ENCODE peak calls at places on chromosomes 6 and 20, in eight cellular contexts. One of them, this sample, is unnamed.
A peak's percentile ranks its signal among the peaks of the same experiment; 100 is the strongest.

GRCh38 chr6:145749632-145750031 is 14.3 kb upstream of the EPM2A start:
- DNase-seq in mammary epithelial cell: peak; percentile 64
- DNase-seq in CD8-positive, alpha-beta T cell: no peak
- DNase-seq in HCT116: no peak
- DNase-seq in aorta: no peak
- DNase-seq in astrocyte: peak; percentile 77
- DNase-seq in fibroblast of lung: peak; percentile 83
- DNase-seq in heart left ventricle: no peak
- DNase-seq in this sample: no peak

GRCh38 chr20:46964299-46965123 is 69.9 kb downstream of the EYA2 start:
- DNase-seq in mammary epithelial cell: no peak
- DNase-seq in CD8-positive, alpha-beta T cell: no peak
- DNase-seq in HCT116: no peak
- DNase-seq in aorta: no peak
- DNase-seq in astrocyte: no peak
- DNase-seq in fibroblast of lung: no peak
- DNase-seq in heart left ventricle: no peak
- DNase-seq in this sample: no peak

GRCh38 chr6:56368484-56368883 is 121.1 kb upstream of the COL21A1 start:
- DNase-seq in mammary epithelial cell: no peak
- DNase-seq in CD8-positive, alpha-beta T cell: no peak
- DNase-seq in HCT116: no peak
- DNase-seq in aorta: no peak
- DNase-seq in astrocyte: peak; percentile 59
- DNase-seq in fibroblast of lung: no peak
- DNase-seq in heart left ventricle: no peak
- DNase-seq in this sample: no peak

GRCh38 chr6:89254569-89254968 is 37.4 kb upstream of the GABRR1 start:
- DNase-seq in mammary epithelial cell: peak; percentile 11
- DNase-seq in CD8-positive, alpha-beta T cell: no peak
- DNase-seq in HCT116: no peak
- DNase-seq in aorta: no peak
- DNase-seq in astrocyte: no peak
- DNase-seq in fibroblast of lung: no peak
- DNase-seq in heart left ventricle: no peak
- DNase-seq in this sample: no peak

GRCh38 chr6:132648828-132649227 is 10.2 kb downstream of the TAAR1 start:
- DNase-seq in mammary epithelial cell: no peak
- DNase-seq in CD8-positive, alpha-beta T cell: no peak
- DNase-seq in HCT116: no peak
- DNase-seq in aorta: no peak
- DNase-seq in astrocyte: no peak
- DNase-seq in fibroblast of lung: no peak
- DNase-seq in heart left ventricle: no peak
- DNase-seq in this sample: no peak

GRCh38 chr6:26270121-26270861 is 94.7 kb upstream of the BTN3A2 start:
- DNase-seq in mammary epithelial cell: no peak
- DNase-seq in CD8-positive, alpha-beta T cell: no peak
- DNase-seq in HCT116: no peak
- DNase-seq in aorta: no peak
- DNase-seq in astrocyte: no peak
- DNase-seq in fibroblast of lung: no peak
- DNase-seq in heart left ventricle: no peak
- DNase-seq in this sample: no peak

GRCh38 chr6:106253194-106253593 is 72.4 kb downstream of the ATG5 start:
- DNase-seq in mammary epithelial cell: peak; percentile 85
- DNase-seq in CD8-positive, alpha-beta T cell: no peak
- DNase-seq in HCT116: no peak
- DNase-seq in aorta: peak; percentile 47
- DNase-seq in astrocyte: peak; percentile 94
- DNase-seq in fibroblast of lung: peak; percentile 57
- DNase-seq in heart left ventricle: no peak
- DNase-seq in this sample: no peak

GRCh38 chr20:53929974-53930650 is 140.3 kb downstream of the BCAS1 start:
- DNase-seq in mammary epithelial cell: no peak
- DNase-seq in CD8-positive, alpha-beta T cell: no peak
- DNase-seq in HCT116: no peak
- DNase-seq in aorta: no peak
- DNase-seq in astrocyte: no peak
- DNase-seq in fibroblast of lung: no peak
- DNase-seq in heart left ventricle: no peak
- DNase-seq in this sample: no peak

GRCh38 chr6:4608361-4609115 is 167.7 kb upstream of the CDYL start:
- DNase-seq in mammary epithelial cell: no peak
- DNase-seq in CD8-positive, alpha-beta T cell: no peak
- DNase-seq in HCT116: no peak
- DNase-seq in aorta: no peak
- DNase-seq in astrocyte: peak; percentile 41
- DNase-seq in fibroblast of lung: no peak
- DNase-seq in heart left ventricle: no peak
- DNase-seq in this sample: no peak

GRCh38 chr6:128438311-128438916 is 82.0 kb downstream of the PTPRK start:
- DNase-seq in mammary epithelial cell: peak; percentile 11
- DNase-seq in CD8-positive, alpha-beta T cell: no peak
- DNase-seq in HCT116: no peak
- DNase-seq in aorta: no peak
- DNase-seq in astrocyte: peak; percentile 19
- DNase-seq in fibroblast of lung: peak; percentile 21
- DNase-seq in heart left ventricle: peak; percentile 32
- DNase-seq in this sample: no peak

GRCh38 chr20:45782890-45783289 is 8.8 kb downstream of the WFDC3 start:
- DNase-seq in mammary epithelial cell: peak; percentile 80
- DNase-seq in CD8-positive, alpha-beta T cell: peak; percentile 27
- DNase-seq in HCT116: peak; percentile 39
- DNase-seq in aorta: no peak
- DNase-seq in astrocyte: no peak
- DNase-seq in fibroblast of lung: no peak
- DNase-seq in heart left ventricle: no peak
- DNase-seq in this sample: no peak

GRCh38 chr6:3749991-3750323 is 1.6 kb downstream of the PXDC1 start:
- DNase-seq in mammary epithelial cell: peak; percentile 81
- DNase-seq in CD8-positive, alpha-beta T cell: no peak
- DNase-seq in HCT116: no peak
- DNase-seq in aorta: peak; percentile 84
- DNase-seq in astrocyte: peak; percentile 76
- DNase-seq in fibroblast of lung: peak; percentile 65
- DNase-seq in heart left ventricle: peak; percentile 58
- DNase-seq in this sample: no peak

GRCh38 chr6:125597411-125598253 is 151.8 kb upstream of the HEY2 start:
- DNase-seq in mammary epithelial cell: no peak
- DNase-seq in CD8-positive, alpha-beta T cell: no peak
- DNase-seq in HCT116: no peak
- DNase-seq in aorta: no peak
- DNase-seq in astrocyte: no peak
- DNase-seq in fibroblast of lung: no peak
- DNase-seq in heart left ventricle: peak; percentile 69
- DNase-seq in this sample: no peak

GRCh38 chr6:122184260-122184934 is 215.1 kb upstream of the HSF2 start:
- DNase-seq in mammary epithelial cell: peak; percentile 4
- DNase-seq in CD8-positive, alpha-beta T cell: no peak
- DNase-seq in HCT116: peak; percentile 19
- DNase-seq in aorta: no peak
- DNase-seq in astrocyte: peak; percentile 16
- DNase-seq in fibroblast of lung: peak; percentile 65
- DNase-seq in heart left ventricle: no peak
- DNase-seq in this sample: no peak

GRCh38 chr6:21402368-21402767 is 191.2 kb upstream of the SOX4 start:
- DNase-seq in mammary epithelial cell: peak; percentile 23
- DNase-seq in CD8-positive, alpha-beta T cell: no peak
- DNase-seq in HCT116: no peak
- DNase-seq in aorta: no peak
- DNase-seq in astrocyte: peak; percentile 80
- DNase-seq in fibroblast of lung: peak; percentile 62
- DNase-seq in heart left ventricle: no peak
- DNase-seq in this sample: no peak

GRCh38 chr6:25050356-25050755 is 114.6 kb upstream of the RIPOR2 start:
- DNase-seq in mammary epithelial cell: peak; percentile 61
- DNase-seq in CD8-positive, alpha-beta T cell: peak; percentile 73
- DNase-seq in HCT116: no peak
- DNase-seq in aorta: no peak
- DNase-seq in astrocyte: peak; percentile 90
- DNase-seq in fibroblast of lung: peak; percentile 90
- DNase-seq in heart left ventricle: no peak
- DNase-seq in this sample: peak; percentile 29
- H3K27ac ChIP-seq in mammary epithelial cell: no peak overlapping the region
- H3K27ac ChIP-seq in CD8-positive, alpha-beta T cell: no peak overlapping the region
- H3K27ac ChIP-seq in HCT116: no peak overlapping the region
- H3K27ac ChIP-seq in aorta: no peak overlapping the region
- H3K27ac ChIP-seq in astrocyte: no peak overlapping the region
- H3K27ac ChIP-seq in fibroblast of lung: no peak overlapping the region
- H3K27ac ChIP-seq in heart left ventricle: no peak overlapping the region
- H3K27ac ChIP-seq in this sample: no peak overlapping the region

GRCh38 chr6:156978948-156979347 is 201.8 kb downstream of the ARID1B start:
- DNase-seq in mammary epithelial cell: no peak
- DNase-seq in CD8-positive, alpha-beta T cell: no peak
- DNase-seq in HCT116: no peak
- DNase-seq in aorta: no peak
- DNase-seq in astrocyte: no peak
- DNase-seq in fibroblast of lung: no peak
- DNase-seq in heart left ventricle: no peak
- DNase-seq in this sample: no peak
- H3K4me1 ChIP-seq in mammary epithelial cell: peaks cover 5% of the 10 kb centered on the region
- H3K4me1 ChIP-seq in CD8-positive, alpha-beta T cell: peaks cover 52% of the 10 kb centered on the region
- H3K4me1 ChIP-seq in HCT116: peaks cover 5% of the 10 kb centered on the region
- H3K4me1 ChIP-seq in aorta: no peaks in the 10 kb centered on the region
- H3K4me1 ChIP-seq in astrocyte: no peaks in the 10 kb centered on the region
- H3K4me1 ChIP-seq in fibroblast of lung: peaks cover 2% of the 10 kb centered on the region
- H3K4me1 ChIP-seq in heart left ventricle: no peaks in the 10 kb centered on the region
- H3K4me1 ChIP-seq in this sample: peaks cover 38% of the 10 kb centered on the region

DNA sequence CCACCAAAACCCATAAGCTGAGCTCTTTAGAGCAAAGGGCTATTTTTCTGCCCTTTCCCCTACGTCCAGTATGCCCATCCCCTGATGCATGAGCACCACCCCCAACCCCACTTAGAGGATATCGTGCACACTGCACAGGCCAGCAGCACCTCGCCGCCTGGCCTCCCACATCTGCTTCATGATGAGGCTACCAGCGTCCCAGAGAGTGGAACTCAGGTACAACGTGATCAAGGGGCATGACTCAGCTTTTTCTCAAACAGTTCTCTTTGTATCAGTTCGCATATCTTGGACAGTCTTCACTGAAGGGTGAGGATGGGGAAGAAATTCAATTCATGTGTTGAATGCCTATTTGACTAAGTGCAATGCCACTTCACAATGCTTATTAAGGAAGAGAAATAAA is 81.9 kb upstream of the QKI start:
- DNase-seq in mammary epithelial cell: no peak
- DNase-seq in CD8-positive, alpha-beta T cell: no peak
- DNase-seq in HCT116: no peak
- DNase-seq in aorta: no peak
- DNase-seq in astrocyte: no peak
- DNase-seq in fibroblast of lung: no peak
- DNase-seq in heart left ventricle: no peak
- DNase-seq in this sample: no peak
- H3K27ac ChIP-seq in mammary epithelial cell: no peak overlapping the region
- H3K27ac ChIP-seq in CD8-positive, alpha-beta T cell: no peak overlapping the region
- H3K27ac ChIP-seq in HCT116: no peak overlapping the region
- H3K27ac ChIP-seq in aorta: no peak overlapping the region
- H3K27ac ChIP-seq in astrocyte: no peak overlapping the region
- H3K27ac ChIP-seq in fibroblast of lung: no peak overlapping the region
- H3K27ac ChIP-seq in heart left ventricle: no peak overlapping the region
- H3K27ac ChIP-seq in this sample: no peak overlapping the region

GRCh38 chr6:16723833-16724232 is 37.4 kb downstream of the ATXN1 start:
- DNase-seq in mammary epithelial cell: peak; percentile 92
- DNase-seq in CD8-positive, alpha-beta T cell: no peak
- DNase-seq in HCT116: peak; percentile 84
- DNase-seq in aorta: peak; percentile 44
- DNase-seq in astrocyte: peak; percentile 99
- DNase-seq in fibroblast of lung: peak; percentile 93
- DNase-seq in heart left ventricle: no peak
- DNase-seq in this sample: no peak
- H3K4me1 ChIP-seq in mammary epithelial cell: peaks cover 61% of the 10 kb centered on the region
- H3K4me1 ChIP-seq in CD8-positive, alpha-beta T cell: no peaks in the 10 kb centered on the region
- H3K4me1 ChIP-seq in HCT116: peaks cover 72% of the 10 kb centered on the region
- H3K4me1 ChIP-seq in aorta: peaks cover 8% of the 10 kb centered on the region
- H3K4me1 ChIP-seq in astrocyte: peaks cover 61% of the 10 kb centered on the region
- H3K4me1 ChIP-seq in fibroblast of lung: peaks cover 16% of the 10 kb centered on the region
- H3K4me1 ChIP-seq in heart left ventricle: no peaks in the 10 kb centered on the region
- H3K4me1 ChIP-seq in this sample: peaks cover 7% of the 10 kb centered on the region

DNA sequence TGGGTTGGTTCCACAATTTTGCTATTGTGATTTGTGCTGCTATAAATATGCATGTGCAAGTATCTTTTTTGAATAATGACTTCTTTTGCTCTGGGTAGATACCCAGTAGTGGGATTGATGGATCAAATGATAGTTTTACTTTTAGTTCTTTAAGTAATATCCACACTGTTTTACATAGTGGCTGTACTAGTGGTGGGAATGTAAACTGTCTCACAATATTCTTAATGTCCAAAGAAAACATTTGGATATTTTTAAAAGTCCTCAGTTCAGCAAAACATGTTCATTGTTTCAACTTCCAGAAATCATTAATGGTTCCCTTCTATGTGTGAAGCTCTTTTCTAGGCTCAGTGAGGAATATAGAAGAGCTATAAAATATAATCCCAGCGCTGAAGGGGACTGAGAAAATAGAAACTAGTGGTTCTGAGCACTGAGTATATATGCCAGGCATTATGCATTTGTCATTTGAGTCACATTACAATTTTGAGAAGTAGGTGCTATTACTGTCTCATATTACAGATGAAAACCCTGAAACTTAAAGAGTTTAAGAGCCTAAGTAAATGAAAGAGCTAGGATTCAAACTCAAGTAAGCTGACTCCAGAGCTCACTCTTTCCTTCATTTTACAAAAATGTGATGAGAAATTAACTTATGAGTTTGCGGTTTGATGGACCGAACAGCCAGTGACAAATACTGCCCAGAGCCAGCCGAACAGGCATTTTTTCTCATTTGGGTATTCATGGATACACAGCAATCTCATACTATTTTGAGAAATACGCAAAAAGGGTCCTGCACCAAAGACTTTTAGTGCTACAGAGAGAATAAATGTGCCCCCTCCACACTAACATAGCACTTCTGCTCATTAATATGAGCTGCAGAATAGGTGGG is 250.1 kb downstream of the TBX18 start:
- DNase-seq in mammary epithelial cell: no peak
- DNase-seq in CD8-positive, alpha-beta T cell: no peak
- DNase-seq in HCT116: no peak
- DNase-seq in aorta: no peak
- DNase-seq in astrocyte: no peak
- DNase-seq in fibroblast of lung: no peak
- DNase-seq in heart left ventricle: no peak
- DNase-seq in this sample: no peak
- H3K27ac ChIP-seq in mammary epithelial cell: no peak overlapping the region
- H3K27ac ChIP-seq in CD8-positive, alpha-beta T cell: no peak overlapping the region
- H3K27ac ChIP-seq in HCT116: no peak overlapping the region
- H3K27ac ChIP-seq in aorta: peak overlapping the region; percentile 78
- H3K27ac ChIP-seq in astrocyte: no peak overlapping the region
- H3K27ac ChIP-seq in fibroblast of lung: no peak overlapping the region
- H3K27ac ChIP-seq in heart left ventricle: no peak overlapping the region
- H3K27ac ChIP-seq in this sample: no peak overlapping the region